ENCODE peak calls at places on chromosomes 13 and 19, in six cellular contexts. E is foreskin keratinocyte; F is activated B cell treated with CpG ODN at 0.5 μM for 24 hours; J is A172; Q is activated T-cell treated with anti-CD3 and anti-CD28 coated beads, Interleukin-2, amount 50 U/mL, for 4 hours; H is foreskin fibroblast. W is an unnamed sample.

GRCh38 chr13:100125946-100126345 is 37.1 kb downstream of the PCCA start:
- DNase-seq in E (no peak), F (no peak), J (no peak), Q (no peak), H (no peak), W (no peak)

GRCh38 chr19:39557791-39558622 is 18.0 kb upstream of the EID2 start:
- DNase-seq in E (no peak), F (no peak), J (no peak), Q (no peak), H (no peak), W (no peak)

GRCh38 chr19:30870861-30871260 is 478.4 kb downstream of the TSHZ3 start:
- DNase-seq in E (peak; percentile 16), F (no peak), J (no peak), Q (no peak), H (no peak), W (no peak)

GRCh38 chr13:60627071-60627686 is 230.2 kb downstream of the TDRD3 start:
- DNase-seq in E (no peak), F (no peak), J (peak; percentile 30), Q (no peak), H (no peak), W (no peak)

GRCh38 chr13:32587774-32588165 is 1.5 kb downstream of the PDS5B start:
- DNase-seq in E (peak; percentile 30), F (no peak), J (peak; percentile 5), Q (no peak), H (no peak), W (no peak)

GRCh38 chr13:45367995-45368394 is 27.0 kb upstream of the TPT1 start:
- DNase-seq in E (no peak), F (no peak), J (no peak), Q (no peak), H (no peak), W (no peak)

GRCh38 chr13:40094056-40094455 is 438.6 kb downstream of the COG6 start:
- DNase-seq in E (no peak), F (no peak), J (no peak), Q (no peak), H (no peak), W (no peak)

GRCh38 chr19:33214621-33215020 is 11.0 kb downstream of the SLC7A10 start:
- DNase-seq in E (no peak), F (no peak), J (peak; percentile 18), Q (no peak), H (no peak), W (peak; percentile 19)

GRCh38 chr19:55642153-55643002 is 1.1 kb upstream of the ZNF581 start:
- DNase-seq in E (no peak), F (peak; percentile 53), J (no peak), Q (no peak), H (no peak), W (no peak)

GRCh38 chr19:7550169-7550770 is 14.8 kb downstream of the PNPLA6 start:
- DNase-seq in E (no peak), F (no peak), J (no peak), Q (no peak), H (no peak), W (no peak)

GRCh38 chr13:114260818-114261217 is 20.6 kb upstream of the UPF3A start:
- DNase-seq in E (no peak), F (no peak), J (no peak), Q (no peak), H (no peak), W (no peak)

GRCh38 chr13:44300895-44301638 is 72.6 kb upstream of the SERP2 start:
- DNase-seq in E (peak; percentile 95), F (no peak), J (peak; percentile 88), Q (no peak), H (peak; percentile 68), W (no peak)

GRCh38 chr13:101423872-101424271 is 7.6 kb upstream of the NALCN start:
- DNase-seq in E (no peak), F (no peak), J (no peak), Q (no peak), H (no peak), W (no peak)

GRCh38 chr19:10329555-10329954 is 3.8 kb downstream of the RAVER1 start:
- DNase-seq in E (no peak), F (no peak), J (no peak), Q (no peak), H (no peak), W (no peak)

GRCh38 chr19:56105090-56105701 is 15.9 kb downstream of the ZNF787 start:
- DNase-seq in E (peak; percentile 45), F (peak; percentile 49), J (no peak), Q (peak; percentile 46), H (peak; percentile 12), W (peak; percentile 91)

GRCh38 chr19:42203700-42204099 is 13.8 kb downstream of the DEDD2 start:
- DNase-seq in E (no peak), F (no peak), J (no peak), Q (no peak), H (no peak), W (no peak)